ENCODE peak calls at places on chromosomes 1 and 21, in seven cellular contexts. L, K, W, R, C, O and F are unnamed samples.

GRCh38 chr1:74587888-74588287 is 75.5 kb upstream of the LRRC53 start:
- DNase-seq in C (no peak), R (no peak), L (no peak), O (no peak), W (no peak), K (no peak), F (no peak)

GRCh38 chr1:208047476-208047934 is 136.6 kb upstream of the CD34 start:
- DNase-seq in C (peak), K (no peak), L (no peak), O (no peak), W (peak), R (no peak), F (no peak)

GRCh38 chr1:156081174-156082110 is 823 bp downstream of the MEX3A start:
- DNase-seq in K (no peak), W (no peak), L (no peak), O (peak), R (no peak), C (no peak), F (no peak)

GRCh38 chr1:153546796-153547559 is 1.4 kb upstream of the S100A4 start:
- DNase-seq in L (no peak), W (no peak), O (no peak), K (peak), C (no peak), R (no peak), F (no peak)

GRCh38 chr1:67685558-67686271 is 714 bp downstream of the GADD45A start:
- DNase-seq in O (peak), L (no peak), W (peak), C (no peak), R (peak), K (peak), F (no peak)

GRCh38 chr1:41650176-41650519 is 165.7 kb upstream of the EDN2 start:
- DNase-seq in W (peak), O (no peak), L (no peak), C (no peak), K (peak), R (no peak), F (no peak)

GRCh38 chr1:143698016-143698415 is 273.8 kb downstream of the FAM72C start:
- DNase-seq in L (no peak), O (no peak), C (peak), W (peak), K (peak), R (no peak), F (no peak)

GRCh38 chr1:223393275-223394214 is at the start of gene CCDC185:
- DNase-seq in R (no peak), K (no peak), C (no peak), O (no peak), W (no peak), L (peak), F (no peak)

GRCh38 chr1:158357441-158357840 is 3.7 kb downstream of the CD1E start:
- DNase-seq in R (no peak), L (no peak), O (no peak), W (no peak), K (no peak), C (no peak), F (no peak)

DNA sequence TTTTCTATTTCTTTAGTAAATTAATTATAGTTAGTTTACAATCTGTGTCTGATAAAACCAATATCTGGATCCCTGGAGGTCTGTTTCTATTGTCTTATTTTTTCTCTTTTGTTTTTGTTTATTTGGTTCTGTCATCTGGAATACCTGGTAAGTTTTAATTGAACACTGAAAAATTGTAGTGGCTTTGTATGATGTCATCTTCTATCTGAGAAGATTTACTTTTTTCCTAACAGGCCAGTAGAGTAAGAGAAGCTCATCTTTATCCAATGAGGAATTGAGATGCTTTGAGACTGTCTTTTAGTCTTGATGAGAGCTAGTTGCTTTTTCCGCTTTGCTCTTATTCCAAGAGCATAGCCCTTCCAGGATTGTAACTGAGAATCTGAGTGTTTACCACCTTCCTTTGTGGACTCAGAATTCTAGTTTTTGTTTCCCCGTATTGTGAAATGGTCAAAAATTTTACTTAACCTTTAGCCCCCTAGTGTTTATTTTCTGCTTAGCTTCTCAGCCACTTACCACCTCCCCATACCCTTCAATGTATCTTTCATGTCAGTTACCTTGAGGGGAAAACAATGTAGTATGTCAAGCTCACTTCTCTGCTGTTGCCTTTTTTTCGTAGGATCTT is 25.0 kb downstream of the PTGFRN start:
- DNase-seq in L (no peak), R (no peak), W (no peak), K (no peak), C (no peak), O (no peak), F (no peak)
- TF ChIP-seq CTCF in L (peak), R (peak), W (no peak), K (peak), C (no peak), O (peak), F (peak)

DNA sequence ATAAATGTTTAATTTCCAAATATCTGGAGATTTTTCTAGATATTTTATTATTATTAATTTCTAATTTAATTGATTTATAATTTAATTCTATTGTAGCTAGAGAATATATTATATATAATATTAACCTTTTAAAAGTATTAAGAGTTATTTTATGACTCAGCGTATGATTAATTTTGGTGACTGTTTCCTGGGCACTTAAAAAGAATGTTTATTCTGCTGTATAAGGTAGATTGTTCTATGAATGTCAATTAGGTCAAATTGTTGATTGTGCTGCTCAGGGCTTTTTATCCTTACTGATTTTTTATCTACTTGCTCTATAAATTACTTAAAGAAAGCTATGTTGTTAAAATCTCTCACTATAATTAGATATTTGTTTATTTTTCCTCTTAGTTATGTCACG is 20.1 kb upstream of the GJA8 start:
- DNase-seq in W (no peak), O (no peak), K (no peak), C (no peak), L (no peak), R (no peak), F (no peak)
- TF ChIP-seq CTCF in W (no peak), O (no peak), K (no peak), C (no peak), L (no peak), R (no peak), F (no peak)

GRCh38 chr1:86169625-86170024 is 13.1 kb upstream of the COL24A1 start:
- DNase-seq in W (no peak), C (peak), L (no peak), O (no peak), R (no peak), K (no peak), F (no peak)
- TF ChIP-seq CTCF in W (no peak), C (peak), L (peak), O (peak), R (no peak), K (no peak), F (peak)

DNA sequence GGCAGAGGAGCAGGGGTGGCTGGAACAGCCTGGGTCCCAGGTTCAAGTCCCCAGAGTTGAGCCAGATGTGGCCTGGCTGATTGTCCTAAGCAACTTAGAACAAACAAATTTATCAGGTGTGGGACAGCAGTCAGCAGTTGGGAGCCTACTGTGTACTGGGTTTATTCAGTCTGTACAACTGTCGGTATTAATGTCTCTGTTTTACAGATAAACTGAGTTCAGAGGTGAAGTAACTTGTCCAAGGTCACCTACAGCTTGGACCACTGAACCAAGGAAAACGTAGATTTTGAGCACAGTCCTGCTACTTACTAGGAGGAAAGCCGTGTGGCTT is 14.6 kb upstream of the TRIM63 start:
- DNase-seq in L (no peak), R (no peak), K (no peak), O (no peak), C (no peak), W (no peak), F (no peak)
- TF ChIP-seq CTCF in L (no peak), R (no peak), K (no peak), O (no peak), C (no peak), W (no peak), F (no peak)

GRCh38 chr21:39037807-39038405 is 145.3 kb downstream of the PSMG1 start:
- DNase-seq in O (no peak), R (no peak), L (no peak), W (no peak), K (no peak), C (no peak), F (no peak)
- TF ChIP-seq CTCF in O (no peak), R (peak), L (peak), W (no peak), K (no peak), C (no peak), F (no peak)

DNA sequence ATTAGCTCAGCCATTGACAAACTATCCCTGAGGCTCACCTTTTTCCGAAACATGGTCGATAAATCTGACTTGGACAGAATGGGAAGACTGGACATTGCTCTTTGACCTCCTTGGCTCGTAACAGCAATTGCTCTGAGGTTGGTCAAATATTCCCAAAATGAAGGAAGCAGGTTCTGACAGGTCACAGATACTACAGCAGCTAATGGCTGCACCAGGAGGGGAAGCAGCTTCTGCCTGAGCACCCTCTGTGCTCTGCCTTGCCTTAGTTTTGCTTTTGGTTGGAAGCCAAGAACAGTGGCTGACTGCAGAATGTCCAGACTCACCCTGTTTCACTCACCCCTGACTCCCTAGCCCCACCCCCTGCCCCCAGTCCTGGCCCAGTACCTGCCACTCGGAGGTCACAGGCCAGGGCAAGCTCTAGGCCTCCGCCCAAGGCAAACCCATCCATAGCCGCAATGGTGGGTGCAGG is 15.4 kb downstream of the ECHDC2 start:
- DNase-seq in K (no peak), R (no peak), C (no peak), W (no peak), O (no peak), L (no peak), F (no peak)
- TF ChIP-seq CTCF in K (no peak), R (no peak), C (no peak), W (no peak), O (no peak), L (no peak), F (no peak)

DNA sequence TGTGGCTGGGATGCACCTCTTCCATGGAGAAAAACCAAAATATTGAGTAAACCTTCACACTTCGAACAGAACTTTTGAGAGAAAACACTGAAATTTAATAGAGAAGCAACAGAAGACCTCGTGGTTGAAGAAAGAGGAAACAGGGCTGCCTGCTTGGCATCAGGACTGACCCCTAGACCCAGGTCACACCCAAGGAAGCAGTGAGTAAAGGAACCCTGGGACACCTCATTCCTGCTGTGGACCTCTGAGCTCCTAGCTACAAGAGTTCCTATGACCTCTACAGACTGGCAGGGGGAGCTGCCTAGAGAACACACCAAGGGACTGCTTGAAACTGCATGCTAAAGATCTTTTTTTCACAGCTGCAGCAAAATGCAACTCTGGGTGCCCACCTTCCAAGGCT is 67.8 kb downstream of the FASLG start:
- DNase-seq in K (no peak), O (no peak), C (no peak), W (no peak), R (no peak), L (no peak), F (no peak)
- TF ChIP-seq CTCF in K (no peak), O (no peak), C (no peak), W (no peak), R (no peak), L (no peak), F (no peak)

GRCh38 chr1:212698467-212699103 is 1.1 kb downstream of the BATF3 start:
- DNase-seq in R (no peak), O (no peak), C (no peak), W (no peak), K (no peak), L (no peak), F (no peak)

GRCh38 chr1:212699839-212700596 is at the start of gene BATF3:
- DNase-seq in W (peak), R (peak), C (no peak), L (no peak), O (no peak), K (peak), F (no peak)

GRCh38 chr1:212700597-212700891 is 904 bp upstream of the BATF3 start:
- DNase-seq in O (no peak), R (no peak), C (no peak), K (no peak), W (no peak), L (no peak), F (no peak)

GRCh38 chr1:212700892-212701819 is 1.5 kb upstream of the BATF3 start:
- DNase-seq in C (peak), O (peak), W (peak), R (peak), L (no peak), K (peak), F (no peak)

DNA sequence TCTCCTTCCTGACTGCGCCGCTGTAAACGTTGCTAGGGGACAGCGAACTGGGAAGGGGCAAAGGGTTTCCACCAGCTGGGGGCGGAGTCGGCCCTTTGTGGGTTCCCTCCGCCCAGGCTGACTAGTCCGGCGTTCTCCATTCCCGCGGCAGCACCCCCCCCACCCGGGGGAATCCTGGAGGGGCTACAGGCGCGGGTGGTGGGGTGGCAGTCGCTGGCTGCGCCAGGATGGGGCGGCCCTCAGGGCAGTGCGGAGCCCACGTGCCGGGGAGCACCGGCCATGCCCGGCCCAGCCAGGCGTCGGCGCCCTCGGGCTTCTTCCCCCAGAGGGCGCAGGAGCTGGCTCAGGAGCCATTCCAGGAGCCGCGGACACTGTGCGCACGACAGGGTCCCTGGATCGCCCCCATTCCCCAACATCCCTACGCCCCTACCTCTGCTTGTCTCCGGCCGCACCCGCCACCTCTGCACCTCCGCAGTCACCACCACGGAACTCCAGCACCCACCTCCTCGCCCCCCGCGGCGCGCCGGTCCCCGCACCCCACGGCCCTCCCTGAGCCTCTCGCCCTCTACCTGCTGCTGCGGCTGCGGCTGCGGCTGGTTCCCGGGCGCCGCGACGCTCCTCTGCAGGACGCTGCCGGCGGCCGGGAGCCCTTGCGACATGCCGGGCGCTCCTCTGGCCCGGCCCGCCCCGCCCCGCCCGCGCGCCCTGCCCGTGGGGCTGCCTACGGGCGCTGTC is 369 bp downstream of the BATF3 start:
- DNase-seq in R (peak), C (peak), K (peak), L (no peak), O (peak), W (peak), F (no peak)
- TF ChIP-seq CTCF in R (peak), C (peak), K (peak), L (peak), O (peak), W (no peak), F (peak)